ENCODE peak calls at places on chromosomes 6 and 20, in four cellular contexts. D is K562, W is HepG2, F is GM12878. E is an unnamed sample.
A peak's percentile ranks its signal among the peaks of the same experiment; 100 is the strongest.

GRCh38 chr20:45343867-45344721 is 4.1 kb downstream of the SDC4 start:
- DNase-seq in D (no peak), F (no peak), W (peak; percentile 97), E (no peak)

GRCh38 chr20:34643919-34644318 is 33.0 kb downstream of the PIGU start:
- DNase-seq in F (no peak), D (no peak), W (no peak), E (no peak)

GRCh38 chr20:19363439-19363838 is 151.0 kb downstream of the SLC24A3 start:
- DNase-seq in W (no peak), F (no peak), D (no peak), E (no peak)

GRCh38 chr6:5786321-5787053 is 220.2 kb downstream of the NRN1 start:
- DNase-seq in F (no peak), D (no peak), W (no peak), E (no peak)

GRCh38 chr6:13559251-13559650 is 15.2 kb upstream of the SIRT5 start:
- DNase-seq in W (peak; percentile 36), D (no peak), F (no peak), E (no peak)

GRCh38 chr20:61942526-61942925 is 123.2 kb downstream of the TAF4 start:
- DNase-seq in D (no peak), F (no peak), W (no peak), E (no peak)

GRCh38 chr6:329888-330691 is 37.8 kb downstream of the DUSP22 start:
- DNase-seq in W (no peak), D (peak; percentile 65), F (no peak), E (peak; percentile 65)

GRCh38 chr6:3712827-3713226 is 38.7 kb downstream of the PXDC1 start:
- DNase-seq in W (no peak), D (no peak), F (no peak), E (no peak)

GRCh38 chr6:100761841-100762240 is 119.3 kb downstream of the ASCC3 start:
- DNase-seq in W (no peak), F (no peak), D (no peak), E (no peak)

GRCh38 chr20:59385461-59385860 is 85.0 kb downstream of the EDN3 start:
- DNase-seq in W (no peak), D (no peak), F (no peak), E (peak; percentile 54)

GRCh38 chr20:6519556-6519955 is 247.9 kb upstream of the BMP2 start:
- DNase-seq in D (no peak), W (no peak), F (no peak), E (no peak)

GRCh38 chr6:164097557-164098398 is 683.3 kb downstream of the QKI start:
- DNase-seq in D (no peak), F (no peak), W (no peak), E (peak; percentile 45)

GRCh38 chr6:140850438-140850837 is 1282.3 kb upstream of the GJE1 start:
- DNase-seq in F (no peak), W (no peak), D (no peak), E (no peak)

GRCh38 chr20:45124365-45124764 is at the start of gene WFDC12:
- DNase-seq in F (no peak), W (no peak), D (no peak), E (no peak)

GRCh38 chr20:52791091-52791490 is 181.1 kb upstream of the TSHZ2 start:
- DNase-seq in D (no peak), F (no peak), W (no peak), E (no peak)

GRCh38 chr6:70706491-70707123 is 38.9 kb downstream of the SMAP1 start:
- DNase-seq in F (no peak), W (peak; percentile 20), D (peak; percentile 10), E (peak; percentile 71)

GRCh38 chr6:38774933-38775707 is 60.0 kb downstream of the DNAH8 start:
- DNase-seq in F (no peak), D (no peak), W (no peak), E (no peak)
- TF ChIP-seq CREB1 in F (no peak), D (no peak), W (no peak), E (no peak)

DNA sequence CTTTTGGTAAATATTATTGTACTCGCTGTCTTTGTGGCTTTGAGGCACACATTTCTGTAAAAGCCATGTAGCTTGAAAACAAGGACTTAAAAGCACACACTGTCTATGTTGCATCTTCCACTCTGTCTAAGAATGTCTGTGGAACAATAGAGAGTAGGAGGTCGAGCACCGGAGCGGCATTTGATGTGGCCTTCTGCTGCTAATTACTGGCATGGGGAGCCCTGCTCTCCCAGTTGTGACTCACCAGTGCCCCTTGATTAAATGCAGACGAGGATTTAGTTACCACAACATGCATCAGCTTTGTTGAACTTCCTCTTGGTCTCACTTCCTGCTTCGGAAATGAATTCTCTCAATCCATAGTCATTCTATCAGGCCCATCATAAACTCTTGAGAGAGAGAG is 680.7 kb upstream of the SLC35B3 start:
- DNase-seq in D (no peak), F (no peak), W (no peak), E (no peak)
- TF ChIP-seq JUNB in D (no peak), F (no peak), W (no peak), E (no peak)

GRCh38 chr6:138523347-138524210 is 24.3 kb upstream of the NHSL1 start:
- DNase-seq in F (no peak), D (no peak), W (no peak), E (no peak)
- TF ChIP-seq POLR2AphosphoS5 in F (no peak), D (no peak), W (no peak), E (no peak)

GRCh38 chr6:29941916-29942274 is 437 bp upstream of the HLA-A start:
- DNase-seq in F (no peak), W (no peak), D (no peak), E (no peak)

GRCh38 chr6:29941006-29941405 is 1.3 kb upstream of the HLA-A start:
- DNase-seq in W (no peak), F (no peak), D (no peak), E (no peak)

GRCh38 chr6:29943053-29943966 is 978 bp downstream of the HLA-A start:
- DNase-seq in D (no peak), W (no peak), F (no peak), E (peak; percentile 23)

GRCh38 chr6:29942275-29943052 is at the start of gene HLA-A:
- DNase-seq in D (no peak), W (peak; percentile 94), F (peak; percentile 92), E (peak; percentile 98)

GRCh38 chr6:29941476-29941875 is 856 bp upstream of the HLA-A start:
- DNase-seq in D (no peak), F (no peak), W (no peak), E (no peak)
- TF ChIP-seq CREB1 in D (no peak), F (no peak), W (no peak), E (no peak)

GRCh38 chr20:48057739-48058138 is 272.5 kb upstream of the SULF2 start:
- DNase-seq in F (no peak), W (no peak), D (no peak), E (no peak)

GRCh38 chr20:48058611-48059559 is 273.6 kb upstream of the SULF2 start:
- DNase-seq in F (no peak), D (no peak), W (no peak), E (no peak)

GRCh38 chr20:48057251-48057650 is 272.0 kb upstream of the SULF2 start:
- DNase-seq in W (no peak), F (no peak), D (no peak), E (no peak)

GRCh38 chr20:48054051-48054450 is 268.8 kb upstream of the SULF2 start:
- DNase-seq in F (no peak), D (no peak), W (no peak), E (no peak)

DNA sequence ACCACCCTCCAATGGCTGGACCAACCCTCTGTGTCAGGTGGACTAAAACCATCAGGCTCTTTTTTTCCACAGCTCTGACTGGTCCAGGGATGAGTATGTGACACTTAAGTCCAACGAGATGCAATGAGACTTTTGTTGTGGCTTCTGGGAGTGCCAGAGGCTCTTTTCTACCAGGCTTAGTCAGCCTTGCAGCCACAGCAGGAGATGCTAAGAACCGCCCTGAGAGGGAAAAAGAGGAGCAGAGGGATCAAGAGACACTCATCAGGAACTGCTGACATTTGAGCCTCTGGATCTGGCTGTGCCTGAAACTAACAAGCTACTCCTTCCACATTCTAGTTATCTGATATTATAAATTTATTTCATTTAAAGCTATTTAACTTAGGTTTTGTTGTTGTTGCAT is 270.9 kb upstream of the SULF2 start:
- DNase-seq in W (no peak), F (no peak), D (no peak), E (no peak)
- TF ChIP-seq JUNB in W (no peak), F (no peak), D (no peak), E (no peak)

GRCh38 chr6:92180090-92180489 is 1239.3 kb downstream of the EPHA7 start:
- DNase-seq in D (no peak), W (no peak), F (no peak), E (no peak)
- TF ChIP-seq POLR2AphosphoS5 in D (no peak), W (no peak), F (no peak), E (no peak)

DNA sequence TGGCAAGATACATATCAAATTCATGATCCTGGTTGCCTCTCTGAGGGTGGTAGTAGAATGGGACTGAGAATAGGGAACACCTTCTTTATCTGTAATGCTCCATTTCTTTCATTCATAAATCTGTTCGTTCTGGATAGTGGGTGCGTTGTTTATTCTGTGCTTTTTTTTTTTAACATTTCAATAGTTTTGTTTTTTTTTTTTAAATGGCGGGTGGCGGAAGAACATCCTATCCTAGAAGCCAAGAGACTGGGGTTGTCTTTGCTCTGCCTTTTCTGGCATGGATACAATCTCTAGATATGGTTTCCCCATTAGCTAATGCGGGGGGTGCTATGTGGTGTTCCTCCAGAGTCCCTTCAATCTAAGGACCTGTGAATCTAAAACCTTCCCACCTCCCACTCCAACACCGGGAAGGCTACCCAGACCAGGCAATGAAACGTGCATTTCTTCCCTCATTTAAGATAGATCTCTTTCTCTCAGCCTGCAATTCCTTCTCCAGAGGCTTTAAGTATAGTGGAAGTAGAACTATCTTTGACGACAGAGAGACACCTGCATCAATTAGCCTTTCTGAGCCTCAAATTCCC is 883 bp upstream of the CCDC28A start:
- DNase-seq in D (peak; percentile 29), W (no peak), F (no peak), E (no peak)
- TF ChIP-seq CREB1 in D (no peak), W (no peak), F (no peak), E (no peak)

GRCh38 chr6:33273924-33274902 is 2.3 kb downstream of the RPS18 start:
- DNase-seq in W (no peak), F (no peak), D (no peak), E (no peak)

GRCh38 chr6:33271098-33271607 is 523 bp downstream of the VPS52 start:
- DNase-seq in W (no peak), F (no peak), D (peak; percentile 70), E (no peak)

GRCh38 chr6:33272358-33273128 is 668 bp downstream of the RPS18 start:
- DNase-seq in D (peak; percentile 40), F (no peak), W (no peak), E (no peak)

GRCh38 chr6:33273129-33273923 is 1.5 kb downstream of the RPS18 start:
- DNase-seq in W (no peak), F (no peak), D (no peak), E (no peak)

DNA sequence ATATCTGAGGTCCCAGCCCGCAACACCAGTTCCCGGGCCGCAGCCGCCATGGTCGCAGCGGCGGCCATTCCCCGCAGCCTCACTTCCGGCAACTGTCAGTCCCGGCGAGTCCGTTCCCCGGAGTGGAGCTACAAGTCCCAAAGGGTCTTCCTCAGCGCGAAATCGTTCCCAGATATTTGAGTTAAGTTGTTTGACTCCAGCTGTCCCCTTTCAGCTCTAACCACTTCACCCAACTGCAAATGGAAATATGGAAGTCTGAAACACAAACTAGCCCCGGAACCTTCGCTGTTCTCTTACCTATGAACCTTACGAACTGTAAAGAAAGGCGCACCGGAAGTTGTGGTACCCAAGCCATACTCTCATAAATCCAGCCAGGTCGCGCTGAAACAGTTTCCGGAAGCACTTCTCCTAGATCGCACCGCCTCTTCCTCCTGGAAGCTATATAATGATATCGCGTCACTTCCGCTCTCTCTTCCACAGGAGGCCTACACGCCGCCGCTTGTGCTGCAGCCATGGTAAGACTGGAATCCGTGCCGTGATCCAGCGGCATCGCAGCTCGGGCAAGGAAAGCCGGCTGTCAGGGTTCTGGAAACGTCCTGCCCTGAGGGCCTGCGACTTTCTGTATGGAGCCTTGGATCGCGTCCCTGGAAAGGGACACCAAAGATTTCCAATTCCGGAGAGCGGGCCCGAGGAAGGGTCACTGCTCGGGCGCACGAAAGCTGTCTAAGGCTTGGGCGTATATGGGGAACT is at the start of the genes RPS18 and VPS52:
- DNase-seq in W (peak; percentile 100), D (peak; percentile 89), F (peak; percentile 96), E (peak; percentile 100)
- TF ChIP-seq JUNB in W (no peak), D (no peak), F (peak; percentile 7), E (no peak)